ENCODE peak calls at places on chromosomes 13 and 19, in nine cellular contexts. One of them, this sample, is unnamed.

GRCh38 chr19:2806736-2807378 is 12.8 kb upstream of the ZNF554 start:
- DNase-seq in endodermal cell: no peak
- DNase-seq in IMR-90: no peak
- DNase-seq in spleen: no peak
- DNase-seq in fibroblast of lung: no peak
- DNase-seq in GM12878: no peak
- DNase-seq in astrocyte: no peak
- DNase-seq in ascending aorta: no peak
- DNase-seq in body of pancreas: no peak
- DNase-seq in this sample: no peak

GRCh38 chr13:95608640-95609280 is 35.7 kb downstream of the DZIP1 start:
- DNase-seq in body of pancreas: no peak
- DNase-seq in astrocyte: no peak
- DNase-seq in ascending aorta: no peak
- DNase-seq in endodermal cell: no peak
- DNase-seq in spleen: no peak
- DNase-seq in fibroblast of lung: no peak
- DNase-seq in GM12878: no peak
- DNase-seq in IMR-90: no peak
- DNase-seq in this sample: no peak

GRCh38 chr13:32314968-32315254 is 252 bp downstream of the ZAR1L start:
- DNase-seq in ascending aorta: peak; percentile 73
- DNase-seq in IMR-90: peak; percentile 44
- DNase-seq in astrocyte: peak; percentile 48
- DNase-seq in spleen: no peak
- DNase-seq in fibroblast of lung: peak; percentile 63
- DNase-seq in body of pancreas: peak; percentile 30
- DNase-seq in GM12878: no peak
- DNase-seq in endodermal cell: no peak
- DNase-seq in this sample: peak; percentile 34

GRCh38 chr19:16233081-16233776 is 35.5 kb downstream of the AP1M1 start:
- DNase-seq in fibroblast of lung: no peak
- DNase-seq in ascending aorta: no peak
- DNase-seq in GM12878: no peak
- DNase-seq in IMR-90: no peak
- DNase-seq in astrocyte: no peak
- DNase-seq in spleen: no peak
- DNase-seq in endodermal cell: peak; percentile 28
- DNase-seq in body of pancreas: no peak
- DNase-seq in this sample: no peak

GRCh38 chr19:28988066-28988465 is 224.9 kb downstream of the UQCRFS1 start:
- DNase-seq in IMR-90: no peak
- DNase-seq in endodermal cell: no peak
- DNase-seq in spleen: no peak
- DNase-seq in astrocyte: no peak
- DNase-seq in ascending aorta: no peak
- DNase-seq in body of pancreas: no peak
- DNase-seq in fibroblast of lung: no peak
- DNase-seq in GM12878: no peak
- DNase-seq in this sample: no peak

GRCh38 chr13:110436276-110436675 is 125.2 kb downstream of the RAB20 start:
- DNase-seq in body of pancreas: no peak
- DNase-seq in astrocyte: peak; percentile 66
- DNase-seq in IMR-90: peak; percentile 11
- DNase-seq in ascending aorta: no peak
- DNase-seq in spleen: no peak
- DNase-seq in GM12878: no peak
- DNase-seq in fibroblast of lung: no peak
- DNase-seq in endodermal cell: no peak
- DNase-seq in this sample: no peak

GRCh38 chr19:2469102-2469914 is 6.6 kb upstream of the GADD45B start:
- DNase-seq in GM12878: no peak
- DNase-seq in spleen: no peak
- DNase-seq in astrocyte: peak; percentile 80
- DNase-seq in ascending aorta: no peak
- DNase-seq in endodermal cell: peak; percentile 88
- DNase-seq in body of pancreas: no peak
- DNase-seq in fibroblast of lung: peak; percentile 58
- DNase-seq in IMR-90: peak; percentile 78
- DNase-seq in this sample: peak; percentile 19

GRCh38 chr19:6250024-6250605 is 29.7 kb downstream of the MLLT1 start:
- DNase-seq in spleen: no peak
- DNase-seq in body of pancreas: no peak
- DNase-seq in endodermal cell: no peak
- DNase-seq in GM12878: no peak
- DNase-seq in astrocyte: peak; percentile 86
- DNase-seq in fibroblast of lung: peak; percentile 19
- DNase-seq in IMR-90: peak; percentile 80
- DNase-seq in ascending aorta: no peak
- DNase-seq in this sample: peak; percentile 24

GRCh38 chr13:75724742-75725504 is 88.8 kb downstream of the LMO7 start:
- DNase-seq in ascending aorta: no peak
- DNase-seq in astrocyte: no peak
- DNase-seq in endodermal cell: no peak
- DNase-seq in IMR-90: no peak
- DNase-seq in spleen: no peak
- DNase-seq in body of pancreas: no peak
- DNase-seq in GM12878: no peak
- DNase-seq in fibroblast of lung: no peak
- DNase-seq in this sample: no peak

DNA sequence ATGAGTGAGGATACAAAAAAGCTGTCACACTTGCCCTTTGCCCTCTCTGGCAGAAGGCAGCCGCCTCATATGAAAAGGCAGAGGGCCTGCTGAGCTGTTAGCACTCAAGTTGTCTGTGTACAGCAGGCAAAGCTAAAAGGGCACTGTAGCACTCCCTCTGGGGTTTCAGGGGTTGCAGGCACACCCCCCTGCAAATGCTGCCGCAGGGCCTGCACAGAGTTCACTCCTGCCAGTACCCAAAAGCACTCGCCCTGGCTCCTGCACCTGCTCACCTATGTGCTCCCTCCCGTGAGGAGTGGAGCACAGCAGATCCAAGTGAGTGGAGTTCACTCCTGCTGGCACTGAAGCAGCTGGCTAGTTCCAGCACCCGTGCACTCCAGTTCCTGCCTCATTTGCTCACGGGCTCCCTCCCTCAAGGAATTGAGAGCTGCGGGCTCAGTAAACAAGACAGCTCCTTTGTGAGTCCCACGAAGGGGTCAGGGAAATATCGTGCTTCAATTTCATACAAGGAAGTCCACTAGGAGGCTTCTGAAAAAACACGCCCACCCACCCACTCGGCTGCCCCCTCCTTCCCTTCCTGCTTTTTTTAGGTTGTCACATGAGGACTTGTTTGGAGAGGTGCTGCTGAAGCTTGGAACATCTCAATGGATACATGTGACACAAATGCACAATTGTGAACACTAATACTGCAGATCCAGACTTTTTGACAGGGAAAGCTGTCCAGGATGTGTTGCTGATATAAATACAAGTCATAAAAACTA is 9.9 kb upstream of the RCBTB2 start:
- DNase-seq in endodermal cell: peak; percentile 73
- DNase-seq in IMR-90: peak; percentile 16
- DNase-seq in body of pancreas: peak; percentile 63
- DNase-seq in GM12878: no peak
- DNase-seq in ascending aorta: peak; percentile 71
- DNase-seq in spleen: no peak
- DNase-seq in astrocyte: peak; percentile 7
- DNase-seq in fibroblast of lung: peak; percentile 26
- DNase-seq in this sample: no peak
- H3K4me3 ChIP-seq in endodermal cell: no peak overlapping the region
- H3K4me3 ChIP-seq in IMR-90: no peak overlapping the region
- H3K4me3 ChIP-seq in body of pancreas: no peak overlapping the region
- H3K4me3 ChIP-seq in GM12878: no peak overlapping the region
- H3K4me3 ChIP-seq in ascending aorta: peak overlapping the region; percentile 18
- H3K4me3 ChIP-seq in spleen: no peak overlapping the region
- H3K4me3 ChIP-seq in astrocyte: no peak overlapping the region
- H3K4me3 ChIP-seq in fibroblast of lung: no peak overlapping the region
- H3K4me3 ChIP-seq in this sample: no peak overlapping the region

GRCh38 chr19:41505105-41505504 is 62.1 kb downstream of the ERICH4 start:
- DNase-seq in body of pancreas: no peak
- DNase-seq in ascending aorta: no peak
- DNase-seq in IMR-90: no peak
- DNase-seq in GM12878: no peak
- DNase-seq in endodermal cell: peak; percentile 13
- DNase-seq in spleen: no peak
- DNase-seq in astrocyte: no peak
- DNase-seq in fibroblast of lung: no peak
- DNase-seq in this sample: no peak

GRCh38 chr19:41495589-41495988 is 52.6 kb downstream of the ERICH4 start:
- DNase-seq in astrocyte: no peak
- DNase-seq in fibroblast of lung: no peak
- DNase-seq in endodermal cell: no peak
- DNase-seq in IMR-90: no peak
- DNase-seq in GM12878: no peak
- DNase-seq in spleen: no peak
- DNase-seq in body of pancreas: no peak
- DNase-seq in ascending aorta: no peak
- DNase-seq in this sample: no peak

GRCh38 chr19:41500443-41500842 is 57.5 kb downstream of the ERICH4 start:
- DNase-seq in spleen: no peak
- DNase-seq in astrocyte: no peak
- DNase-seq in endodermal cell: peak; percentile 13
- DNase-seq in IMR-90: no peak
- DNase-seq in ascending aorta: no peak
- DNase-seq in GM12878: no peak
- DNase-seq in fibroblast of lung: no peak
- DNase-seq in body of pancreas: no peak
- DNase-seq in this sample: no peak

GRCh38 chr19:41501854-41502253 is 58.9 kb downstream of the ERICH4 start:
- DNase-seq in GM12878: no peak
- DNase-seq in ascending aorta: no peak
- DNase-seq in body of pancreas: no peak
- DNase-seq in fibroblast of lung: no peak
- DNase-seq in spleen: no peak
- DNase-seq in IMR-90: no peak
- DNase-seq in endodermal cell: peak; percentile 10
- DNase-seq in astrocyte: no peak
- DNase-seq in this sample: no peak

DNA sequence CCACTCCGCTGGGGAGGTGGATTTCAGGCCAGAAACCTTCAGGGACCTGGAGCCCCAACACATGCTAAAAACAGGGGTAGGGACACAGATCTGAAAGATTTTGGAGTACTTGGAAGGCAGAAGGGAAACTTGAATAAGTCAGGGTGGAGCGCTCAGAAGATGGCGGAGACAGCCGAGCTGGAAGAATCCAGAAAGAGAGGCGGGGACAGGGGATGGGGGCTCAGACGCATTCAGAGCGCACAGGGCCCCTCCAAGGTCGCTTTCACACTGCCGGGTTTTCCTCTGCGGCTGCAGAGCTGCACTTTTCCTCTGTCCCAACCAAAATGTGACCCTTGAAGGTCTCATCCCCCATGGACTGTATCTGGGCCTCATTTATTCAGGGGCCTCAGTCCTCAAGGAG is 56.9 kb downstream of the ERICH4 start:
- DNase-seq in ascending aorta: no peak
- DNase-seq in GM12878: no peak
- DNase-seq in astrocyte: no peak
- DNase-seq in fibroblast of lung: no peak
- DNase-seq in spleen: no peak
- DNase-seq in endodermal cell: no peak
- DNase-seq in IMR-90: no peak
- DNase-seq in body of pancreas: no peak
- DNase-seq in this sample: no peak
- H3K27me3 ChIP-seq in ascending aorta: no peaks in the 10 kb centered on the region
- H3K27me3 ChIP-seq in GM12878: no peaks in the 10 kb centered on the region
- H3K27me3 ChIP-seq in astrocyte: no peaks in the 10 kb centered on the region
- H3K27me3 ChIP-seq in fibroblast of lung: no peaks in the 10 kb centered on the region
- H3K27me3 ChIP-seq in spleen: no peaks in the 10 kb centered on the region
- H3K27me3 ChIP-seq in endodermal cell: peaks cover 34% of the 10 kb centered on the region
- H3K27me3 ChIP-seq in IMR-90: no peaks in the 10 kb centered on the region
- H3K27me3 ChIP-seq in body of pancreas: no peaks in the 10 kb centered on the region
- H3K27me3 ChIP-seq in this sample: peaks cover 31% of the 10 kb centered on the region

DNA sequence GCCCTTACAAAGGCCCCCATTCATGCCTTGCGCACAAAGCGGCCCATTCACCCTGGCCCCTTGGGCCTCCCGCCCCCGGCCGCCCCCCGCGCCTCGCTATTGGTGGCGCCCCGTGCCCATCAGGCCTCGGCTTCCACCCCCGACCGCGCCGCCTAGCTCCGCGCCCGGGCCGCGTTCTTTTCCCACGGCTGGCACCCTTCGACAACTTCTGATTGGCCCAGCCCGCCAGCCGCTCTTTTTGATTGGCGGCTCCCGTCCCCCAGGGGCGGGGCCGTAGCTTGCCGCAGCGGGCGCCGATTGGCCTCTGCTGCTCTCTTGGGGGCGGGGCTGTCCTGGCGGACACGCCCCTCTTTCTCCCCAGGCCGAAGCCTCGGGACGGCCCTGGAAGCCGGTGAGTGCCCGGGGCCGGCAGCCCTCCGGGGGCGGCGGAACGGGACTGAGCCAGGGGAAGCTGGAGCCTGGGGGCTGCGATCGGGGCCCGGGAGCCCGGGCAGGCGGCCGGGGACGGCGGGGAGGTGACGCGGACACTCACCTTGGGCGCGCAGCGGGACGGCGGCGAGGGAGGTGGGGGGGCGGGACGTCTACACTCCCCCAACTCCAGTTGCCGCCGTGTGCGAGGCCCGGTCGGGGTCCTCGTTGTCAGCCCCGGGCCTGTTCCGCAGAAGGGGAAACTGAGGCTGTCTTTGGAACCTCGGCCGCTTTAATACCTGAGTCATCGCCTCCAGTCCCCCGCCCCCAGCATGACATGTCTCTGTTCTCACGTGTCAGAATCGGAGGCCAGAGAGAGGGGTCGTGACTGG is at the start of gene MYH14:
- DNase-seq in fibroblast of lung: no peak
- DNase-seq in spleen: peak; percentile 47
- DNase-seq in IMR-90: no peak
- DNase-seq in endodermal cell: peak; percentile 98
- DNase-seq in body of pancreas: peak; percentile 98
- DNase-seq in GM12878: no peak
- DNase-seq in astrocyte: no peak
- DNase-seq in ascending aorta: peak; percentile 93
- DNase-seq in this sample: peak; percentile 27
- H3K4me3 ChIP-seq in fibroblast of lung: no peak within 1 kb of the TSS
- H3K4me3 ChIP-seq in spleen: peak within 1 kb of the TSS; percentile 57
- H3K4me3 ChIP-seq in IMR-90: no peak within 1 kb of the TSS
- H3K4me3 ChIP-seq in endodermal cell: no peak within 1 kb of the TSS
- H3K4me3 ChIP-seq in body of pancreas: peak within 1 kb of the TSS; percentile 44
- H3K4me3 ChIP-seq in GM12878: no peak within 1 kb of the TSS
- H3K4me3 ChIP-seq in astrocyte: no peak within 1 kb of the TSS
- H3K4me3 ChIP-seq in ascending aorta: peak within 1 kb of the TSS; percentile 78
- H3K4me3 ChIP-seq in this sample: no peak within 1 kb of the TSS

DNA sequence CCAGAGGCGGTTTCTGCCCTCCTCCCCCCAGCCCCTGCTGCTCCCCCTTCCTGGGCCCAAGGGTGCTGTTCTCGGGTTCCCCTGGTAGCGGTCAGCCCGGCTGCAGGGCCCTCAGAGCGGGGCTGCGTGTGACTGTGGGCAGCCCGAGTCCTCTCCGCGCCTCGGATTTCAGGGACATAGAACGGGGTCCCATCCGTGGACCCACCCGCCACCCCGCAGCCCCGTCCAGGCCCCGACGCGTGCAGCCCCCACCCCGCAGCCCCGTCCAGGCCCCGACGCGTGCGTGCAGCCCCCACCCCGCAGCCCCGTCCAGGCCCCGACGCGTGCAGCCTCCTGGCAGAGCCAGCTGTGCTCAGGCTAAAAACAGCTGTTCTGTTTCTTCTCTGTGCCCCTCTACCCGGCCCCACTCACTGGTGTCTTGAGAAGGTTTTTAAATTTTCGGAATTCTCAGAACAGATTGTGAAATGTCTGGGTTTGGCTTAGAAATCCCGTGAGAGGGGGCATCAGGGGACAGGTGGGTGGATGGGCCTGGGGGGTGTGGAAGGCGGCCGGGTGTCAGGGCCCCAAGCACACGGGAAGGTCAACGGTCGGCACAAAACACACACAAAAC is 5.5 kb upstream of the PRTN3 start:
- DNase-seq in fibroblast of lung: peak; percentile 43
- DNase-seq in ascending aorta: no peak
- DNase-seq in IMR-90: no peak
- DNase-seq in body of pancreas: no peak
- DNase-seq in spleen: no peak
- DNase-seq in endodermal cell: no peak
- DNase-seq in astrocyte: no peak
- DNase-seq in GM12878: no peak
- DNase-seq in this sample: no peak
- H3K27me3 ChIP-seq in fibroblast of lung: no peaks in the 10 kb centered on the region
- H3K27me3 ChIP-seq in ascending aorta: peaks cover 4% of the 10 kb centered on the region
- H3K27me3 ChIP-seq in IMR-90: peaks cover 3% of the 10 kb centered on the region
- H3K27me3 ChIP-seq in body of pancreas: no peaks in the 10 kb centered on the region
- H3K27me3 ChIP-seq in spleen: peaks cover 4% of the 10 kb centered on the region
- H3K27me3 ChIP-seq in endodermal cell: no peaks in the 10 kb centered on the region
- H3K27me3 ChIP-seq in astrocyte: peaks cover 3% of the 10 kb centered on the region
- H3K27me3 ChIP-seq in GM12878: no peaks in the 10 kb centered on the region
- H3K27me3 ChIP-seq in this sample: no peaks in the 10 kb centered on the region

This sample was measured in MG63.